ENCODE peak calls at places on chromosomes 13 and 19, in ten cellular contexts. Q is activated CD4-positive, alpha-beta T cell treated with anti-CD3 and anti-CD28 coated beads, Interleukin-2, amount 50 U/mL, for 48 hours; A is HFF-Myc; L is cardiac fibroblast; Z is fibroblast of pulmonary artery; G is sciatic nerve; O is iris pigment epithelial cell; E is IMR-90; M is COR-L47; U is left cardiac atrium. F is an unnamed sample.

GRCh38 chr19:49637865-49638350 is 2.0 kb downstream of the RRAS start:
- DNase-seq in Z (peak), A (peak), M (no peak), E (peak), U (peak), O (peak), G (peak), Q (no peak), L (peak), F (no peak)

GRCh38 chr19:47124937-47125668 is 5.5 kb upstream of the SAE1 start:
- DNase-seq in G (no peak), M (peak), L (peak), U (no peak), Q (no peak), E (peak), A (no peak), Z (peak), O (peak), F (no peak)

GRCh38 chr19:48738557-48739399 is 1.6 kb downstream of the RASIP1 start:
- DNase-seq in Q (peak), M (peak), O (peak), Z (peak), U (peak), A (no peak), L (peak), E (peak), G (peak), F (peak)

GRCh38 chr19:58067240-58067912 is 8.3 kb downstream of the ZNF135 start:
- DNase-seq in M (no peak), U (no peak), L (peak), Z (no peak), G (no peak), O (peak), E (no peak), A (no peak), Q (no peak), F (no peak)

GRCh38 chr13:98466634-98467236 is 110.2 kb downstream of the STK24 start:
- DNase-seq in O (peak), Z (peak), M (no peak), E (peak), L (peak), U (no peak), A (no peak), G (peak), Q (peak), F (no peak)

GRCh38 chr13:113641426-113641825 is 16.6 kb downstream of the ATP4B start:
- DNase-seq in M (no peak), E (no peak), Q (no peak), Z (no peak), G (peak), U (no peak), A (no peak), O (no peak), L (no peak), F (no peak)

GRCh38 chr19:12784394-12784870 is 6.9 kb upstream of the JUNB start:
- DNase-seq in U (no peak), L (no peak), E (peak), Z (no peak), M (no peak), O (no peak), A (no peak), Q (no peak), G (no peak), F (no peak)

GRCh38 chr19:28076628-28077027 is 1136.3 kb downstream of the UQCRFS1 start:
- DNase-seq in Z (no peak), E (no peak), M (no peak), G (no peak), Q (no peak), A (no peak), U (no peak), L (no peak), O (no peak), F (no peak)

GRCh38 chr13:107846642-107847041 is 368.7 kb downstream of the LIG4 start:
- DNase-seq in M (no peak), E (no peak), U (no peak), A (no peak), O (no peak), Q (no peak), Z (no peak), L (no peak), G (no peak), F (no peak)

GRCh38 chr13:110546933-110547332 is 14.6 kb downstream of the RAB20 start:
- DNase-seq in M (no peak), O (peak), L (peak), Q (no peak), G (peak), U (peak), E (peak), A (no peak), Z (peak), F (no peak)

GRCh38 chr13:51849145-51850101 is 4.4 kb upstream of the TMEM272 start:
- DNase-seq in G (no peak), A (no peak), O (peak), Z (peak), U (no peak), L (peak), M (no peak), E (peak), Q (peak), F (no peak)

GRCh38 chr19:39327990-39328705 is 7.5 kb upstream of the LRFN1 start:
- DNase-seq in G (peak), A (no peak), Q (peak), L (peak), E (peak), O (peak), U (peak), M (peak), Z (peak), F (peak)

GRCh38 chr13:101144808-101145419 is 271.4 kb downstream of the NALCN start:
- DNase-seq in Q (no peak), Z (peak), O (peak), M (peak), A (peak), U (no peak), G (no peak), E (peak), L (peak), F (no peak)

GRCh38 chr13:101757446-101758039 is 305.1 kb downstream of the ITGBL1 start:
- DNase-seq in E (peak), A (peak), L (peak), Z (peak), U (no peak), O (peak), M (peak), G (no peak), Q (no peak), F (no peak)

GRCh38 chr19:10219678-10220077 is 11.5 kb downstream of the S1PR2 start:
- DNase-seq in A (no peak), O (peak), U (no peak), G (no peak), Z (peak), L (no peak), Q (peak), M (peak), E (peak), F (no peak)

GRCh38 chr19:20388826-20389225 is 176.8 kb downstream of the ZNF737 start:
- DNase-seq in Q (no peak), G (no peak), M (no peak), A (no peak), O (no peak), E (no peak), L (no peak), Z (no peak), U (no peak), F (no peak)

GRCh38 chr13:34155931-34156607 is 338.1 kb downstream of the RFC3 start:
- DNase-seq in M (peak), Z (peak), L (peak), G (no peak), U (no peak), O (peak), Q (no peak), E (peak), A (peak), F (peak)

GRCh38 chr19:16106121-16106520 is 5.6 kb upstream of the RAB8A start:
- DNase-seq in G (no peak), Q (no peak), L (peak), A (no peak), U (no peak), M (no peak), E (peak), Z (no peak), O (peak), F (no peak)

GRCh38 chr19:52566588-52566987 is 3.5 kb upstream of the ZNF701 start:
- DNase-seq in O (peak), L (peak), Q (no peak), Z (peak), A (peak), E (peak), U (no peak), M (no peak), G (no peak), F (no peak)

GRCh38 chr13:109945206-109945960 is 159.0 kb upstream of the IRS2 start:
- DNase-seq in A (peak), E (peak), U (no peak), Q (no peak), G (no peak), L (peak), Z (peak), M (no peak), O (peak), F (no peak)

GRCh38 chr19:3163230-3163886 is 15.2 kb upstream of the S1PR4 start:
- DNase-seq in Q (peak), A (no peak), O (peak), U (peak), G (peak), M (peak), L (peak), Z (peak), E (peak), F (peak)

GRCh38 chr13:97239943-97240788 is 18.0 kb downstream of the MBNL2 start:
- DNase-seq in E (no peak), Z (no peak), A (no peak), L (no peak), Q (no peak), U (no peak), O (no peak), G (no peak), M (no peak), F (no peak)

GRCh38 chr19:32543107-32543900 is 37.7 kb upstream of the PDCD5 start:
- DNase-seq in Z (no peak), U (no peak), L (no peak), G (no peak), O (peak), A (peak), M (no peak), Q (no peak), E (peak), F (no peak)

GRCh38 chr19:18848860-18849661 is 17.3 kb downstream of the UPF1 start:
- DNase-seq in U (peak), E (peak), O (peak), L (peak), G (peak), A (no peak), Q (peak), Z (peak), M (no peak), F (peak)